ENCODE peak calls at places on chromosomes 6 and 20, in four cellular contexts. P, Z, X and E are unnamed samples.

GRCh38 chr6:108395297-108395696 is 100.4 kb downstream of the AFG1L start:
- DNase-seq in P (no peak), Z (no peak), X (no peak), E (no peak)

GRCh38 chr20:57435105-57435497 is 43.9 kb downstream of the RBM38 start:
- DNase-seq in P (no peak), Z (no peak), X (no peak), E (no peak)

GRCh38 chr6:44341095-44341890 is 1.2 kb upstream of the SPATS1 start:
- DNase-seq in P (no peak), Z (no peak), X (no peak), E (no peak)

GRCh38 chr6:14476793-14477531 is 359.4 kb downstream of the CD83 start:
- DNase-seq in P (peak), Z (peak), X (peak), E (peak)

GRCh38 chr6:20953019-20953418 is 418.8 kb downstream of the CDKAL1 start:
- DNase-seq in Z (no peak), P (no peak), X (no peak), E (peak)

GRCh38 chr6:45115696-45116095 is 212.4 kb upstream of the RUNX2 start:
- DNase-seq in P (no peak), Z (no peak), X (peak), E (no peak)

GRCh38 chr20:13953227-13953626 is 37.2 kb downstream of the SEL1L2 start:
- DNase-seq in P (no peak), X (no peak), Z (no peak), E (no peak)

GRCh38 chr6:109093732-109094131 is 914 bp downstream of the SESN1 start:
- DNase-seq in X (peak), Z (no peak), P (no peak), E (no peak)

GRCh38 chr6:54299542-54300269 is 8.5 kb upstream of the TINAG start:
- DNase-seq in P (no peak), X (peak), Z (no peak), E (no peak)

GRCh38 chr20:15061955-15062354 is 724.5 kb upstream of the FLRT3 start:
- DNase-seq in P (no peak), X (no peak), Z (no peak), E (no peak)

GRCh38 chr20:6714202-6714800 is 53.2 kb upstream of the BMP2 start:
- DNase-seq in Z (peak), P (no peak), X (no peak), E (no peak)

GRCh38 chr6:101083533-101084172 is 202.5 kb upstream of the ASCC3 start:
- DNase-seq in Z (no peak), X (peak), P (no peak), E (no peak)

GRCh38 chr20:50373674-50374286 is 136.4 kb upstream of the PTPN1 start:
- DNase-seq in X (peak), Z (no peak), P (no peak), E (no peak)

GRCh38 chr20:3716195-3716834 is 3.9 kb upstream of the SIGLEC1 start:
- DNase-seq in P (no peak), X (peak), Z (no peak), E (no peak)

GRCh38 chr20:31835977-31836852 is 9.2 kb downstream of the FOXS1 start:
- DNase-seq in X (peak), Z (peak), P (peak), E (peak)

DNA sequence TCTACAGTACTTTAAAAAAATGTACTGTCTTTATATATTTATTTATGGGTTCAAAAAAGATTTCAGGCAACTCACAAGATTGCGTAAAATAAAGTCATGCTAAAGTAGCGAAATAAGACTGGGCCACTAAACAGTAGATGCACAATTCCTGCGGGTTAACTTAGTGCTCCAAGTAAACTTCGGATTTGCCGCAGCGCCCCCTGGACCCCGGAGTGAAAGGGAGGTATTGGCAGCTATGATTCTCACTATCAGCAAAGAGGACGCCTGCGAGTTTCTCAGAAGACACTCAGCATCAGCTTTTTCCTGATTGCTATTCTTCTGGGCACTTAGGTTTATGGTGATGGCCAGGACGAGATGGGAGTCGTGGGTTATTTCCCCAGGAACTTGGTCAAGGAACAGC is 1.4 kb downstream of the OTOR start:
- DNase-seq in Z (no peak), P (no peak), X (no peak), E (no peak)
- TF ChIP-seq CTCF in Z (no peak), P (no peak), X (peak), E (peak)

GRCh38 chr6:46706464-46706863 is 18.8 kb downstream of the TDRD6 start:
- DNase-seq in Z (no peak), P (no peak), X (no peak), E (no peak)

DNA sequence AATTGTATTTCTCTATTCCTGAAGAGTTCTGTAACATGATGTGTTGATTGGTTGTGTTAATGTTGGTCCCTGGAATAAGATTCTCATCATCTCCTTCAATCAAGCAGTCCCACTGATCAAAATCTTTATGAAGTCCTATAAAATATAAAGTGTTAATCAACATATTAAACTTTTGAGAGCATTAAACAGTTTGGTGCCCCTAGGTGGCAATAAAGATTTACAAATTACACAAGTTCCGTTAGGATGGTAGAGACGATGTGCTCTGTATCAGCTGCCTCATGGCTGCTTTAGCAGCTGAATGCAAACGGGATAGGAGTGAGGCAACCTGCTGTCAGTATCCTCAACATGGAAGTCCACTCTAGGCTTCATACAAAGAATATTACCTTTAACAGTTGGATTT is 16.9 kb downstream of the TDRD6 start:
- DNase-seq in Z (no peak), P (no peak), X (peak), E (peak)
- H3K4me3 ChIP-seq in Z (no peak), P (no peak), X (no peak), E (no peak)

GRCh38 chr6:138667408-138667807 is 106.2 kb upstream of the CCDC28A start:
- DNase-seq in X (no peak), Z (no peak), P (no peak), E (no peak)
- TF ChIP-seq CTCF in X (no peak), Z (no peak), P (no peak), E (no peak)

DNA sequence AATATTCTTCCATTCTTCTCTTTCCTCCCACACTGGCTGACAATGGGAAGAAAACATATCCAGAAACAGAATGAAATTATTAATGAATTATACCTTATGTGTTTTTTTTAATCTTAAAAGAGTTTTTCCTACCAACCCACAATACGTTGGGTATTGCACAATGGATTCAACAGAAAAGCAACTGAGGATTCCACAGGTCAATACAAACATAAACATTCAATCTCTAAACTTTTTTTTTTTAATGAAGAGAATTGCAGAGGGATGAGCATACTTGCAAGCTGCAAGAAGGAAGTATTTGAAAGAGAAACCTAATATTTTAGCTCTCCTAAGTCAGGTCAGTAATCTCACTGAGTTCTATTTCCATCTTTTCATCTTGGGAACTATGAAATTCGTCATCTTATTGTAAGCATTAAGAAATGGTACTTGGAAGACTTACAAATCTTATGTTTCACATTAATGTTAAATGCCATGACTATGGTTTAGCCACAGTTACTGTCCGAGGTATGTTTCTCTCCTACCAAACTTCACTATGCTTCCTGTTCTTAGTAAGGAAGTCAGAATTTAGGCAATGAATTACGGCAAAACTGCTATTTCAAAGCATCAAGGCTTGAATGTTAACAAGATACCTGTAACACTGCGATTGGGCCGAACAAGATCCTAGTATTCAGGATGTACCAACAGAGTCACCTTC is 100.8 kb downstream of the HIVEP2 start:
- DNase-seq in P (no peak), Z (no peak), X (peak), E (peak)
- H3K4me3 ChIP-seq in P (no peak), Z (no peak), X (peak), E (no peak)

GRCh38 chr6:97663252-97663651 is 380.2 kb upstream of the MMS22L start:
- DNase-seq in X (no peak), P (no peak), Z (no peak), E (no peak)

GRCh38 chr6:97669191-97669651 is 386.2 kb upstream of the MMS22L start:
- DNase-seq in X (peak), P (no peak), Z (no peak), E (peak)

GRCh38 chr6:97666889-97667288 is 383.9 kb upstream of the MMS22L start:
- DNase-seq in Z (no peak), X (no peak), P (no peak), E (no peak)

GRCh38 chr6:97668716-97669115 is 385.7 kb upstream of the MMS22L start:
- DNase-seq in X (peak), P (no peak), Z (no peak), E (no peak)

GRCh38 chr6:97665410-97665809 is 382.4 kb upstream of the MMS22L start:
- DNase-seq in Z (no peak), P (no peak), X (no peak), E (no peak)
- TF ChIP-seq CTCF in Z (no peak), P (no peak), X (no peak), E (no peak)

DNA sequence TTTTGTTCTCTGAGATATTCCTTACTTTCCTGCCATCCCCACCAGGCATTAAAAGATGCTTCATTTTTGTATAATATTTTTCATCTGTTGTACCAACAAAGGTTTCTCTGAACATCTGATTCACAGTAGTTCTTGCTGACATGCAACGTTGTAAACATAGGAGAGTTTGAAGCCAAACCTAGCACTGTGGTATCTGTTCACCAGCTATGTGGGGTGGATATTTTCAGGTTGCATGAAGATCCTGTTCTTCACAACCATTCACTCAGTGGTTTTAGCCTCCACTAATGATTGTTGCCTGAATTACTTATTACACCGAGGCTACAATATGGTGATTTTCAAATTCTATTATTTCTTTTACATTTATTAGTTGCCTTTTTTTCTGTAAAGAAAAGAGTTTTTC is 56.5 kb downstream of the EYA4 start:
- DNase-seq in P (no peak), X (no peak), Z (no peak), E (no peak)
- H3K4me3 ChIP-seq in P (no peak), X (no peak), Z (no peak), E (no peak)

DNA sequence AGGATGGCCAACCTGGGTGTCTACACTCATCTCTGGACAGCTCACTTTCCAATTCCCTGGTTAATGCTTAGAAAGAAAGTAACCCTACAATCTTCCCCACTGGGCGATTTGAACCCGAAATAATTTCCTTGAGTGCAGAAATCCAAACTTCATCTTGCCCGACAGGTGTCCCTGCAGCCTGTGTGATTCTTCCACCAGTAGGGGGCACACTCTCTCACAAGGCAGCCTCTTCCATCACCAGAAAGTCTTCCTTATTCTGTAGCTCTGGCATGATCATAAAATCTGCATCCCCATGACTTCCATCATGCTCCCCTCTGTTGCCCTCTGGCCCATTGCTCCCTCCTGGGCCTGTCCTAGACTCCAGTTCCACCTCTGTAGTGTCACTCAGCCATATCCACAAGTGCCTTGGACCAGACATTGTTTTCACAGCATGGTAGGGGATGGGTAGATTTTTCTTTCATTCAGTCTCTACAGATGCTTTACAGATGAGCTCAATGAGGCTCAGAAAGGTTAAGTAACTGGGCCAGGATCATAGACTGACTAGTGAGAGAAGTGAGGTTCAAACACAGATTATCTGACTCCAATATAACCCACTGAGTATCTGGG is 170.4 kb upstream of the SPTLC3 start:
- DNase-seq in Z (no peak), P (no peak), X (no peak), E (no peak)
- TF ChIP-seq CTCF in Z (no peak), P (no peak), X (no peak), E (peak)

GRCh38 chr6:63597142-63598000 is 25.1 kb downstream of the LOC128125822 start:
- DNase-seq in P (no peak), X (peak), Z (no peak), E (no peak)

GRCh38 chr6:63598251-63599036 is 26.2 kb downstream of the LOC128125822 start:
- DNase-seq in P (peak), X (peak), Z (peak), E (no peak)

GRCh38 chr6:63598001-63598250 is 25.6 kb downstream of the LOC128125822 start:
- DNase-seq in P (no peak), Z (no peak), X (no peak), E (no peak)

DNA sequence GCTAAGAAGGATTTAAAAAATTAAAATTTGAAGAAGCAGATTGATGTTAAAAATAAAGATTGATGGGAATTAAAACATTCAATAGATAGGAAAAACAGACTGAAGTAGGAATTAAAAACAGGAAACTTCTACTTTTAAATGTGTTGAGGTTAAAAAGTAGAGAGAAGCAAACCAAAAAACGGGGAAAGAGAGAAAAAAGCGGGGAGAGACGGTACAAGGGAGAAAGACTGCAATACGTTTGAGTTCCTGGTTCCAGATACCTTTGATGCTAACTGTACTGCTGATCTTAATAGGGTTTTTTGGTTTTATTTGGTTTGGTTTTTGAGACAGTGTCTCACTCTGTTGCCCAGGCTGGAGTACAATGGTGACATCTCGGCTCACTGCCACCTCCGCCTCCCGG is 27.0 kb downstream of the LOC128125822 start:
- DNase-seq in P (no peak), Z (no peak), X (no peak), E (no peak)
- H3K4me3 ChIP-seq in P (no peak), Z (no peak), X (no peak), E (no peak)